ENCODE peak calls at places on chromosomes 3 and 15, in eight cellular contexts. One of them, this sample, is unnamed.

GRCh38 chr3:52527039-52527731 is 6.5 kb downstream of the NT5DC2 start:
- DNase-seq in AG08396: no peak
- DNase-seq in hypothalamus: no peak
- DNase-seq in caudate nucleus: no peak
- DNase-seq in psoas muscle: no peak
- DNase-seq in SK-N-MC: no peak
- DNase-seq in lung microvascular endothelial cell: no peak
- DNase-seq in NCI-H460: no peak
- DNase-seq in this sample: no peak

GRCh38 chr3:161366067-161366466 is 5.2 kb downstream of the SPTSSB start:
- DNase-seq in lung microvascular endothelial cell: no peak
- DNase-seq in NCI-H460: no peak
- DNase-seq in hypothalamus: no peak
- DNase-seq in AG08396: no peak
- DNase-seq in caudate nucleus: no peak
- DNase-seq in psoas muscle: no peak
- DNase-seq in SK-N-MC: no peak
- DNase-seq in this sample: no peak

GRCh38 chr3:36993326-36994283 is at the start of gene MLH1:
- DNase-seq in lung microvascular endothelial cell: peak; percentile 100
- DNase-seq in SK-N-MC: peak; percentile 98
- DNase-seq in NCI-H460: peak; percentile 100
- DNase-seq in psoas muscle: peak; percentile 94
- DNase-seq in AG08396: peak; percentile 93
- DNase-seq in hypothalamus: no peak
- DNase-seq in caudate nucleus: no peak
- DNase-seq in this sample: peak; percentile 95

GRCh38 chr3:188899887-188900286 is 271.9 kb upstream of the TPRG1 start:
- DNase-seq in AG08396: no peak
- DNase-seq in SK-N-MC: no peak
- DNase-seq in NCI-H460: no peak
- DNase-seq in caudate nucleus: no peak
- DNase-seq in psoas muscle: no peak
- DNase-seq in lung microvascular endothelial cell: no peak
- DNase-seq in hypothalamus: no peak
- DNase-seq in this sample: no peak

GRCh38 chr3:138686771-138687221 is 78.2 kb downstream of the FAIM start:
- DNase-seq in hypothalamus: no peak
- DNase-seq in caudate nucleus: no peak
- DNase-seq in AG08396: peak; percentile 7
- DNase-seq in lung microvascular endothelial cell: no peak
- DNase-seq in NCI-H460: peak; percentile 23
- DNase-seq in SK-N-MC: no peak
- DNase-seq in psoas muscle: no peak
- DNase-seq in this sample: peak; percentile 21

GRCh38 chr3:124843496-124843895 is 43.7 kb downstream of the ITGB5 start:
- DNase-seq in psoas muscle: no peak
- DNase-seq in SK-N-MC: no peak
- DNase-seq in caudate nucleus: no peak
- DNase-seq in NCI-H460: no peak
- DNase-seq in hypothalamus: no peak
- DNase-seq in AG08396: no peak
- DNase-seq in lung microvascular endothelial cell: no peak
- DNase-seq in this sample: no peak

GRCh38 chr15:39579487-39580116 is 1.3 kb upstream of the THBS1 start:
- DNase-seq in psoas muscle: peak; percentile 69
- DNase-seq in SK-N-MC: no peak
- DNase-seq in NCI-H460: peak; percentile 54
- DNase-seq in lung microvascular endothelial cell: peak; percentile 94
- DNase-seq in AG08396: peak; percentile 67
- DNase-seq in caudate nucleus: no peak
- DNase-seq in hypothalamus: no peak
- DNase-seq in this sample: peak; percentile 27

GRCh38 chr3:47912006-47912504 is 104.2 kb downstream of the MAP4 start:
- DNase-seq in AG08396: no peak
- DNase-seq in psoas muscle: no peak
- DNase-seq in caudate nucleus: no peak
- DNase-seq in lung microvascular endothelial cell: no peak
- DNase-seq in hypothalamus: no peak
- DNase-seq in SK-N-MC: no peak
- DNase-seq in NCI-H460: no peak
- DNase-seq in this sample: no peak

GRCh38 chr3:171086914-171087313 is 60.4 kb upstream of the SLC2A2 start:
- DNase-seq in caudate nucleus: no peak
- DNase-seq in SK-N-MC: no peak
- DNase-seq in psoas muscle: no peak
- DNase-seq in NCI-H460: no peak
- DNase-seq in lung microvascular endothelial cell: no peak
- DNase-seq in hypothalamus: no peak
- DNase-seq in AG08396: no peak
- DNase-seq in this sample: no peak

GRCh38 chr15:48722764-48723661 is 77.5 kb upstream of the FBN1 start:
- DNase-seq in caudate nucleus: no peak
- DNase-seq in SK-N-MC: no peak
- DNase-seq in hypothalamus: no peak
- DNase-seq in lung microvascular endothelial cell: peak; percentile 51
- DNase-seq in NCI-H460: peak; percentile 59
- DNase-seq in AG08396: peak; percentile 66
- DNase-seq in psoas muscle: no peak
- DNase-seq in this sample: no peak

GRCh38 chr15:86743283-86743903 is 663.7 kb downstream of the AGBL1 start:
- DNase-seq in AG08396: no peak
- DNase-seq in psoas muscle: peak; percentile 10
- DNase-seq in caudate nucleus: no peak
- DNase-seq in hypothalamus: no peak
- DNase-seq in SK-N-MC: no peak
- DNase-seq in lung microvascular endothelial cell: no peak
- DNase-seq in NCI-H460: peak; percentile 23
- DNase-seq in this sample: peak; percentile 34

GRCh38 chr3:9916346-9916733 is 558 bp upstream of the IL17RC start:
- DNase-seq in NCI-H460: no peak
- DNase-seq in psoas muscle: no peak
- DNase-seq in lung microvascular endothelial cell: no peak
- DNase-seq in SK-N-MC: no peak
- DNase-seq in hypothalamus: no peak
- DNase-seq in AG08396: peak; percentile 59
- DNase-seq in caudate nucleus: no peak
- DNase-seq in this sample: no peak

GRCh38 chr3:52218454-52218853 is 7.0 kb downstream of the TLR9 start:
- DNase-seq in caudate nucleus: no peak
- DNase-seq in AG08396: no peak
- DNase-seq in lung microvascular endothelial cell: peak; percentile 33
- DNase-seq in hypothalamus: no peak
- DNase-seq in NCI-H460: no peak
- DNase-seq in SK-N-MC: no peak
- DNase-seq in psoas muscle: peak; percentile 39
- DNase-seq in this sample: no peak

GRCh38 chr3:112308151-112308911 is 14.3 kb upstream of the SLC9C1 start:
- DNase-seq in lung microvascular endothelial cell: no peak
- DNase-seq in AG08396: no peak
- DNase-seq in NCI-H460: no peak
- DNase-seq in hypothalamus: no peak
- DNase-seq in psoas muscle: no peak
- DNase-seq in caudate nucleus: no peak
- DNase-seq in SK-N-MC: no peak
- DNase-seq in this sample: no peak